ENCODE peak calls at places on chromosomes 5 and 9, in eight cellular contexts. One of them, this sample, is unnamed.

GRCh38 chr5:147621016-147621415 is 111.1 kb upstream of the DPYSL3 start:
- DNase-seq in Peyer's patch: no peak
- DNase-seq in A549: no peak
- DNase-seq in lower leg skin: no peak
- DNase-seq in tibial nerve: no peak
- DNase-seq in uterus: no peak
- DNase-seq in ovary: no peak
- DNase-seq in stomach: no peak
- DNase-seq in this sample: no peak

GRCh38 chr5:178078197-178078995 is 34.9 kb upstream of the N4BP3 start:
- DNase-seq in uterus: no peak
- DNase-seq in lower leg skin: no peak
- DNase-seq in A549: no peak
- DNase-seq in stomach: peak; percentile 67
- DNase-seq in tibial nerve: no peak
- DNase-seq in Peyer's patch: no peak
- DNase-seq in ovary: peak; percentile 41
- DNase-seq in this sample: no peak

GRCh38 chr5:43917925-43918324 is 314.9 kb downstream of the NNT start:
- DNase-seq in A549: no peak
- DNase-seq in tibial nerve: no peak
- DNase-seq in stomach: no peak
- DNase-seq in uterus: no peak
- DNase-seq in Peyer's patch: no peak
- DNase-seq in lower leg skin: peak; percentile 72
- DNase-seq in ovary: no peak
- DNase-seq in this sample: no peak

GRCh38 chr9:90801507-90802289 is at the start of gene SYK:
- DNase-seq in tibial nerve: no peak
- DNase-seq in ovary: no peak
- DNase-seq in uterus: no peak
- DNase-seq in lower leg skin: peak; percentile 89
- DNase-seq in Peyer's patch: peak; percentile 69
- DNase-seq in A549: no peak
- DNase-seq in stomach: peak; percentile 79
- DNase-seq in this sample: peak; percentile 62

GRCh38 chr5:172189693-172190296 is 1.8 kb upstream of the STK10 start:
- DNase-seq in Peyer's patch: no peak
- DNase-seq in tibial nerve: no peak
- DNase-seq in lower leg skin: no peak
- DNase-seq in stomach: no peak
- DNase-seq in uterus: no peak
- DNase-seq in A549: no peak
- DNase-seq in ovary: no peak
- DNase-seq in this sample: no peak

GRCh38 chr5:143106175-143106574 is 297.3 kb downstream of the NR3C1 start:
- DNase-seq in Peyer's patch: no peak
- DNase-seq in stomach: peak; percentile 39
- DNase-seq in lower leg skin: no peak
- DNase-seq in A549: peak; percentile 89
- DNase-seq in tibial nerve: peak; percentile 23
- DNase-seq in ovary: peak; percentile 36
- DNase-seq in uterus: peak; percentile 27
- DNase-seq in this sample: peak; percentile 29

GRCh38 chr9:33374634-33375237 is 27.6 kb downstream of the AQP7 start:
- DNase-seq in stomach: peak; percentile 79
- DNase-seq in uterus: peak; percentile 85
- DNase-seq in Peyer's patch: peak; percentile 66
- DNase-seq in A549: peak; percentile 77
- DNase-seq in lower leg skin: peak; percentile 91
- DNase-seq in tibial nerve: peak; percentile 87
- DNase-seq in ovary: peak; percentile 73
- DNase-seq in this sample: peak; percentile 79

GRCh38 chr9:105841562-105841961 is 147.2 kb downstream of the TMEM38B start:
- DNase-seq in A549: no peak
- DNase-seq in lower leg skin: no peak
- DNase-seq in uterus: no peak
- DNase-seq in ovary: no peak
- DNase-seq in stomach: no peak
- DNase-seq in tibial nerve: no peak
- DNase-seq in Peyer's patch: no peak
- DNase-seq in this sample: no peak

GRCh38 chr5:149297340-149298023 is 25.8 kb downstream of the AFAP1L1 start:
- DNase-seq in A549: no peak
- DNase-seq in tibial nerve: no peak
- DNase-seq in lower leg skin: no peak
- DNase-seq in Peyer's patch: no peak
- DNase-seq in stomach: no peak
- DNase-seq in ovary: no peak
- DNase-seq in uterus: no peak
- DNase-seq in this sample: no peak

GRCh38 chr5:39543335-39543734 is 118.6 kb upstream of the DAB2 start:
- DNase-seq in A549: peak; percentile 10
- DNase-seq in Peyer's patch: no peak
- DNase-seq in ovary: no peak
- DNase-seq in stomach: no peak
- DNase-seq in lower leg skin: no peak
- DNase-seq in uterus: no peak
- DNase-seq in tibial nerve: no peak
- DNase-seq in this sample: peak; percentile 60

GRCh38 chr5:79495311-79495710 is 18.6 kb downstream of the HOMER1 start:
- DNase-seq in lower leg skin: no peak
- DNase-seq in Peyer's patch: no peak
- DNase-seq in stomach: no peak
- DNase-seq in ovary: no peak
- DNase-seq in uterus: no peak
- DNase-seq in A549: peak; percentile 19
- DNase-seq in tibial nerve: no peak
- DNase-seq in this sample: no peak

GRCh38 chr5:178287791-178288105 is 55.1 kb upstream of the PHYKPL start:
- DNase-seq in tibial nerve: no peak
- DNase-seq in lower leg skin: no peak
- DNase-seq in stomach: no peak
- DNase-seq in Peyer's patch: no peak
- DNase-seq in ovary: no peak
- DNase-seq in uterus: no peak
- DNase-seq in A549: no peak
- DNase-seq in this sample: no peak

GRCh38 chr9:131449276-131449675 is 53.4 kb upstream of the POMT1 start:
- DNase-seq in A549: no peak
- DNase-seq in Peyer's patch: no peak
- DNase-seq in stomach: no peak
- DNase-seq in tibial nerve: no peak
- DNase-seq in ovary: no peak
- DNase-seq in lower leg skin: no peak
- DNase-seq in uterus: no peak
- DNase-seq in this sample: no peak

GRCh38 chr9:86099695-86100364 is 472 bp upstream of the GOLM1 start:
- DNase-seq in stomach: peak; percentile 43
- DNase-seq in Peyer's patch: no peak
- DNase-seq in A549: peak; percentile 83
- DNase-seq in lower leg skin: peak; percentile 85
- DNase-seq in tibial nerve: peak; percentile 34
- DNase-seq in ovary: peak; percentile 60
- DNase-seq in uterus: peak; percentile 57
- DNase-seq in this sample: peak; percentile 83

GRCh38 chr9:77851862-77852602 is 179.6 kb downstream of the GNAQ start:
- DNase-seq in A549: no peak
- DNase-seq in uterus: no peak
- DNase-seq in stomach: no peak
- DNase-seq in ovary: no peak
- DNase-seq in Peyer's patch: no peak
- DNase-seq in lower leg skin: no peak
- DNase-seq in tibial nerve: no peak
- DNase-seq in this sample: no peak

DNA sequence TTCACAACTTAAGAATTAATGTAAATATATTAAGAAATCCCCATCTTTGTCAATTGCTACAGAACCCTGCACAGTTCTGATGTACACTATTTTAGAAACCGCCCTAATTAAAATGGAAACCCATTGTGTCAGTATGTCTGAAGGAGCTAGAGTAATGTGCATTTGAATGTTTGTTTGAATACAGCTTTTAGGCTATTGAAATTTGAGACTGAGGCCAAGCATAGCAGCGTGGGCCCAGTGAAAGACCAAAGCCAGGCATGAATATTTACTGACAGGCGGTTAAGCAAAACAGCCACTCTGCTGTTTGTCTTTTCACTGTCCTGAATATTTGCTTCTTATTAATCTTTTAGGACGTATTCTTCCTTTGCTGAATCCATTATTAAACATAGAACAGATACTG is 252.3 kb downstream of the IZUMO3 start:
- DNase-seq in ovary: no peak
- DNase-seq in lower leg skin: no peak
- DNase-seq in stomach: no peak
- DNase-seq in tibial nerve: no peak
- DNase-seq in A549: no peak
- DNase-seq in uterus: no peak
- DNase-seq in Peyer's patch: no peak
- DNase-seq in this sample: no peak
- TF ChIP-seq POLR2A in ovary: no peak
- TF ChIP-seq POLR2A in lower leg skin: no peak
- TF ChIP-seq POLR2A in stomach: no peak
- TF ChIP-seq POLR2A in tibial nerve: no peak
- TF ChIP-seq POLR2A in A549: no peak
- TF ChIP-seq POLR2A in uterus: no peak
- TF ChIP-seq POLR2A in Peyer's patch: no peak
- TF ChIP-seq POLR2A in this sample: no peak

GRCh38 chr9:124479947-124480620 is 27.1 kb downstream of the NR5A1 start:
- DNase-seq in stomach: no peak
- DNase-seq in uterus: no peak
- DNase-seq in tibial nerve: no peak
- DNase-seq in A549: no peak
- DNase-seq in lower leg skin: no peak
- DNase-seq in Peyer's patch: no peak
- DNase-seq in ovary: no peak
- DNase-seq in this sample: no peak

GRCh38 chr9:124481115-124481514 is 26.1 kb downstream of the NR5A1 start:
- DNase-seq in tibial nerve: no peak
- DNase-seq in lower leg skin: no peak
- DNase-seq in stomach: no peak
- DNase-seq in uterus: no peak
- DNase-seq in ovary: no peak
- DNase-seq in A549: no peak
- DNase-seq in Peyer's patch: no peak
- DNase-seq in this sample: no peak

GRCh38 chr9:124480621-124480981 is 26.6 kb downstream of the NR5A1 start:
- DNase-seq in lower leg skin: no peak
- DNase-seq in stomach: no peak
- DNase-seq in ovary: no peak
- DNase-seq in Peyer's patch: no peak
- DNase-seq in A549: peak; percentile 53
- DNase-seq in uterus: no peak
- DNase-seq in tibial nerve: no peak
- DNase-seq in this sample: peak; percentile 45

GRCh38 chr9:124478014-124478753 is 27.9 kb downstream of the ADGRD2 start:
- DNase-seq in A549: no peak
- DNase-seq in lower leg skin: no peak
- DNase-seq in Peyer's patch: no peak
- DNase-seq in stomach: no peak
- DNase-seq in tibial nerve: no peak
- DNase-seq in ovary: no peak
- DNase-seq in uterus: no peak
- DNase-seq in this sample: no peak

GRCh38 chr9:124479371-124479770 is 27.8 kb downstream of the NR5A1 start:
- DNase-seq in Peyer's patch: no peak
- DNase-seq in A549: no peak
- DNase-seq in stomach: no peak
- DNase-seq in tibial nerve: no peak
- DNase-seq in lower leg skin: no peak
- DNase-seq in ovary: no peak
- DNase-seq in uterus: no peak
- DNase-seq in this sample: no peak
- TF ChIP-seq POLR2A in Peyer's patch: no peak
- TF ChIP-seq POLR2A in A549: no peak
- TF ChIP-seq POLR2A in stomach: no peak
- TF ChIP-seq POLR2A in tibial nerve: no peak
- TF ChIP-seq POLR2A in lower leg skin: no peak
- TF ChIP-seq POLR2A in ovary: no peak
- TF ChIP-seq POLR2A in uterus: no peak
- TF ChIP-seq POLR2A in this sample: no peak

GRCh38 chr9:94207781-94208180 is 51.3 kb upstream of the ZNF169 start:
- DNase-seq in ovary: no peak
- DNase-seq in A549: no peak
- DNase-seq in uterus: no peak
- DNase-seq in stomach: no peak
- DNase-seq in Peyer's patch: no peak
- DNase-seq in lower leg skin: no peak
- DNase-seq in tibial nerve: no peak
- DNase-seq in this sample: no peak
- TF ChIP-seq POLR2A in ovary: no peak
- TF ChIP-seq POLR2A in A549: no peak
- TF ChIP-seq POLR2A in uterus: no peak
- TF ChIP-seq POLR2A in stomach: no peak
- TF ChIP-seq POLR2A in Peyer's patch: no peak
- TF ChIP-seq POLR2A in lower leg skin: no peak
- TF ChIP-seq POLR2A in tibial nerve: no peak
- TF ChIP-seq POLR2A in this sample: no peak

GRCh38 chr5:32709789-32710334 is 1.3 kb upstream of the NPR3 start:
- DNase-seq in A549: peak; percentile 86
- DNase-seq in stomach: peak; percentile 47
- DNase-seq in lower leg skin: no peak
- DNase-seq in tibial nerve: peak; percentile 80
- DNase-seq in uterus: peak; percentile 38
- DNase-seq in ovary: peak; percentile 77
- DNase-seq in Peyer's patch: no peak
- DNase-seq in this sample: peak; percentile 73
- TF ChIP-seq POLR2A in A549: no peak
- TF ChIP-seq POLR2A in stomach: no peak
- TF ChIP-seq POLR2A in lower leg skin: no peak
- TF ChIP-seq POLR2A in tibial nerve: no peak
- TF ChIP-seq POLR2A in uterus: no peak
- TF ChIP-seq POLR2A in ovary: no peak
- TF ChIP-seq POLR2A in Peyer's patch: no peak
- TF ChIP-seq POLR2A in this sample: no peak

GRCh38 chr5:96228449-96228848 is 204.6 kb downstream of the PCSK1 start:
- DNase-seq in stomach: no peak
- DNase-seq in A549: no peak
- DNase-seq in ovary: no peak
- DNase-seq in tibial nerve: no peak
- DNase-seq in lower leg skin: no peak
- DNase-seq in uterus: no peak
- DNase-seq in Peyer's patch: no peak
- DNase-seq in this sample: no peak
- TF ChIP-seq POLR2A in stomach: no peak
- TF ChIP-seq POLR2A in A549: no peak
- TF ChIP-seq POLR2A in ovary: no peak
- TF ChIP-seq POLR2A in tibial nerve: no peak
- TF ChIP-seq POLR2A in lower leg skin: no peak
- TF ChIP-seq POLR2A in uterus: no peak
- TF ChIP-seq POLR2A in Peyer's patch: no peak
- TF ChIP-seq POLR2A in this sample: no peak